ENCODE peak calls at places on chromosomes 5 and 9, in six cellular contexts. I, P, X, T, B and R are unnamed samples.

GRCh38 chr5:54470677-54471076 is 15.2 kb downstream of the HSPB3 start:
- DNase-seq in X (no peak), P (no peak), I (no peak), T (no peak), B (no peak), R (no peak)

GRCh38 chr5:138453630-138454029 is 11.6 kb upstream of the EGR1 start:
- DNase-seq in I (no peak), X (no peak), B (no peak), T (no peak), P (no peak), R (no peak)

GRCh38 chr5:16144416-16144815 is 35.2 kb downstream of the MARCHF11 start:
- DNase-seq in B (no peak), X (no peak), I (no peak), T (no peak), P (no peak), R (no peak)

GRCh38 chr5:175471628-175472027 is 6.7 kb upstream of the SFXN1 start:
- DNase-seq in B (no peak), T (no peak), X (no peak), P (no peak), I (no peak), R (no peak)

GRCh38 chr9:96150324-96151023 is 151.5 kb downstream of the HSD17B3 start:
- DNase-seq in I (no peak), P (no peak), X (peak), T (no peak), B (no peak), R (peak)

GRCh38 chr5:136559651-136560050 is 194.3 kb upstream of the TRPC7 start:
- DNase-seq in B (no peak), X (no peak), T (no peak), P (no peak), I (no peak), R (no peak)

GRCh38 chr9:36976371-36977030 is 57.6 kb downstream of the PAX5 start:
- DNase-seq in X (no peak), T (no peak), B (no peak), P (no peak), I (no peak), R (no peak)

GRCh38 chr5:140035881-140036280 is 7.2 kb downstream of the NRG2 start:
- DNase-seq in X (no peak), B (no peak), I (peak), T (no peak), P (no peak), R (no peak)

GRCh38 chr9:134624827-134625181 is 16.8 kb upstream of the COL5A1 start:
- DNase-seq in T (no peak), B (no peak), P (no peak), I (no peak), X (no peak), R (no peak)

GRCh38 chr5:66138572-66139116 is 5.5 kb upstream of the SREK1 start:
- DNase-seq in B (no peak), X (no peak), I (no peak), T (no peak), P (no peak), R (no peak)

GRCh38 chr5:41306005-41306404 is 92.7 kb upstream of the C6 start:
- DNase-seq in T (no peak), B (no peak), X (no peak), I (no peak), P (no peak), R (no peak)

GRCh38 chr5:157994906-157995519 is 136.1 kb upstream of the CLINT1 start:
- DNase-seq in T (peak), X (peak), I (peak), B (peak), P (peak), R (peak)

GRCh38 chr9:28735943-28736342 is 1162.7 kb upstream of the C9orf72 start:
- DNase-seq in I (no peak), B (no peak), P (no peak), X (no peak), T (no peak), R (no peak)

GRCh38 chr5:168766038-168766700 is 187.0 kb upstream of the PANK3 start:
- DNase-seq in X (no peak), P (no peak), B (no peak), T (no peak), I (no peak), R (no peak)

GRCh38 chr9:121892706-121893105 is 200.4 kb downstream of the TTLL11 start:
- DNase-seq in I (no peak), T (no peak), X (no peak), B (no peak), P (no peak), R (no peak)

GRCh38 chr5:17217421-17218352 is at the start of gene BASP1:
- DNase-seq in B (no peak), I (peak), X (no peak), T (peak), P (no peak), R (peak)

GRCh38 chr9:91177661-91178280 is 183.9 kb downstream of the AUH start:
- DNase-seq in X (no peak), I (no peak), T (no peak), P (no peak), B (no peak), R (no peak)

GRCh38 chr5:1462358-1462757 is 17.1 kb upstream of the SLC6A3 start:
- DNase-seq in T (no peak), X (no peak), I (peak), B (no peak), P (no peak), R (no peak)

GRCh38 chr9:94280409-94280989 is 21.4 kb downstream of the ZNF169 start:
- DNase-seq in P (no peak), T (no peak), I (no peak), B (no peak), X (no peak), R (no peak)

GRCh38 chr5:94670726-94671125 is 52.3 kb downstream of the SLF1 start:
- DNase-seq in B (no peak), P (no peak), X (no peak), I (no peak), T (no peak), R (no peak)

GRCh38 chr9:80093695-80094094 is 521.9 kb downstream of the TLE4 start:
- DNase-seq in B (no peak), X (no peak), T (no peak), P (no peak), I (no peak), R (no peak)

GRCh38 chr9:83980395-83981125 is at the start of gene RMI1:
- DNase-seq in B (peak), X (peak), P (peak), T (peak), I (peak), R (peak)

GRCh38 chr9:83979812-83980394 is at the start of gene HNRNPK:
- DNase-seq in X (peak), I (peak), P (peak), T (peak), B (peak), R (peak)

GRCh38 chr9:83977196-83977595 is 2.8 kb downstream of the HNRNPK start:
- DNase-seq in X (no peak), I (no peak), P (no peak), T (no peak), B (no peak), R (no peak)

GRCh38 chr9:83981126-83981871 is 694 bp downstream of the RMI1 start:
- DNase-seq in I (peak), T (no peak), X (no peak), P (no peak), B (no peak), R (no peak)

DNA sequence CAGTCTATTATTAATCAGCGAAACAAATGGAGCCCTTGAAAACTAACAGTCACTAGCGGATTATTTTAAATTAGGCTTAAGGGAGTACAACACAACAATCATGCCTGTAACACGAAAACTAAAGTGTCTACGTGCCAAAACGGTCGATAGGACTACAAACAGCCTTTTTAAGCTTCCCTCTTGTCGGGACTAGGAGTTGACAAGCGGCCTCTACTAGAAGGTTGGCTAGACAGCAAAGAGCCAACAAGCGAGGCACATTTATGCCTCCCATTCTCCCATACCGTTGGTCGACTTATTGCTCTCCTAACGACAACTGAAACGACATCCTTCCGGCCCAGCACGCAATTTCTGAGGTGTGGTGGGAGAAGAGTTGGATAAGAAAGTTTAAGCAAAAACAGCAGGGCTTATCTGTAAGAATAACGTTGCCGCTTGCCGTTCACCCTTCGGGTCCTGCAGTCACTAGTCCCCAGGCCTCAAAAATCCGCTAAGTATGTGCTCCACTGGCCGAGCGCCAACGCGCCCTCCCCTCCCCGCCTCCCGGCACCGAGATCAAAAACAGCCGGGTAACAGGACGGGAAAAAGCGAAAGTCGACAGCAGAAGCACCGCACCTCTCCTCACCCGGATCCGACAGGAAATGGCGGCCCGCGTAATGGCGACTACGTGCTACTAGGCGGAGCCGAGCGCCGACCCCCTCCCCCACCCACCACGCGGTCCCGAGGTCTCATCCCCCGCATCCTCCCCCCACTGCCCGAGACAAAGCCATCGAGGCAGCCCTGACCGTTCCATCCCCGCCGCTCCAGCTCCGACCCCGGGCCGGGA is 813 bp downstream of the HNRNPK start:
- DNase-seq in T (peak), I (peak), P (peak), B (peak), X (no peak), R (peak)
- TF ChIP-seq TAF1 in T (peak), I (peak), P (peak), B (peak), X (peak), R (peak)

DNA sequence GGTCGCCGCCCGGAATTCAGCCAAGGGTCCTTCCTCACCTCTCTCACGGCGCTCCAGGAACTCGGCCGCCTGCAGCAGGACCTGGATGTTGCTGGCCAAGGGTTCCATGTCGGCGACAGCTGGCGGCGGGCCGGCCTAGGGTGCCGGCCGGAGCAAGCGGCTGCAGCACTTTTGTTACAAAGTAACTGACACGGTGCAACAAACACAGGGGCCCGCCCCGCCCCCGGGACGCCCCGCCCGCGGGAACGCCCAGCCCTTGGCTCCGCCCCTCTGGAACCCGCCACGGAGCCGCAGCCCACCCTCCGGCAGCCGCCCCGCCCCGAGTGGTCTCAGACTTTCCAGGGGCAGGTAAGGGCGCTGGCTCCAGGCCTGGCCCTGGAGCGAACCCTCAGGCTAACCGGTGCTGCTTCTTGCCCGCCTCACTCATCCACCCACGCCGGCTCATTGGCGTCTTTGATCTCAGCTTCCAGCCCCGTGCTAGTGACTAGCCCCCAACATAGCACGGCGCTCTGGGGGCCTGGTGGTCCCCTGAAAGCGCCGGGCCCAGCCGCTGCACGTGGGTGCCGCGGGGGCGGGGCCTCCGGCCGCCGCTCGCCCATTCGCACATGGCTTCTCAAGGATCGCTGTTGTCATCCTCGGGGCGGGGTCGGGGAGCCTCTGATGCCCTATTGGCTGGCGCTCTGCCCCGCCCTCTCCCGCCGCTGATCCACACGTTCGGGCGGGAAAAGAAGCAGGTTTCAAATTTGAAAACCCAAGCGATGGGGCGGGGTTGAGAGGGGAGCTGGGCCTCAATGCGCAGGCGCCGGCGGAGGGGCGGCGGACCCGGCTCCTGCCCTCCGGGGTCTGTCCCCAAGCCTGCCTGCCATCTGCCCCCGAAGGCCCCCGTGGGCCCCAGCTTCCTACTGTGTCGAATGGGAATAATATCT is at the start of gene MXD3:
- DNase-seq in X (peak), T (peak), I (peak), P (peak), B (peak), R (peak)
- TF ChIP-seq POLR2AphosphoS5 in X (peak), T (peak), I (peak), P (no peak), B (no peak), R (no peak)

GRCh38 chr5:133644000-133644865 is 31.9 kb upstream of the FSTL4 start:
- DNase-seq in P (no peak), B (no peak), T (no peak), X (no peak), I (no peak), R (no peak)
- TF ChIP-seq TAF1 in P (no peak), B (no peak), T (no peak), X (no peak), I (no peak), R (no peak)

DNA sequence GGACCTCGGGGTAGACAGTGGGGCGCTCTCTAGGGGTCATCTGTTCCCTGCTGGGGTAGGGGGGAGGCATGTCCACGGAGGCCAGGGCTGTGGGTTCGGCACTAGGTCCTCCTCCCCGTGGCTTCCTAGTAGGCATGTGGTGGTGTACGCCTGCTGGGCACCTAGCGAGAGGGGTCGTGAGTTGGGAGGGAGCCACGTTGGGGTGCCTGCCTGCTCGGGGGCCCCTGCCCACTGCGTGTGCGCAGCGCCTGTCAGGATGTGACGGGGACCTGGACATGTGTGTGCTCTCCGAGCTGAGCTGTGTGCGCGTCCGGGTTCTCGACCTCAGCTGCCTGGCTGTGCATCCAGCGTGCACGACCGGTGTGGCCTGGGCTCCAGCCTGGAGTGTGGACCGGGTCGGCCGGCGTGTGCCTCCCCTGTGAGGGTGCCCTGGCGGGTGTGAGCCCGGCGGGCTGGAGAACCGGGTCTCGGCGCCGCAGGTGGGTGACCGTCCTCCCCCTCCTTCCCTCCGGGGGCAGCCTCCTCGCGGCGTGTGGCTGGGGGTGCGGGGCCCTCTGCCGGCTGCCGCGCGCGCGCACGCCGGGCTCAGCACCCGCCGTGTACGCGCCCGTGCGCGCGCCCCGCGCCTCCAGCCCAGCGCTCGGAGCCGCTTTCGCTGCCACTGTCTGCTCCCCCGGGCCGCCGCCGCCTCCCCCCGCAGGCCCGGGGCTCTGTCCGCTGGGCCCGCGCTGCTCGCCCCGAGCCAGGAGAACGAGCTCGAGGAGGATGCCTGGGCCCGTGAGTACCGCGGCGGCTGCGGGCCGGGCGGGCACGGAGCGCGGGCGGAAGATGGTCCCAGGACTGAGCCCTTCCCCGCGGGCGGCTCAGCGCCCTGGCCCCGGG is at the start of gene PRR7:
- DNase-seq in I (peak), P (no peak), T (peak), B (no peak), X (no peak), R (peak)
- TF ChIP-seq POLR2AphosphoS5 in I (no peak), P (peak), T (peak), B (no peak), X (peak), R (peak)

GRCh38 chr5:154189819-154190651 is 498 bp upstream of the GALNT10 start:
- DNase-seq in T (peak), B (peak), X (no peak), I (peak), P (no peak), R (peak)

GRCh38 chr5:154189256-154189818 is 1.2 kb upstream of the GALNT10 start:
- DNase-seq in X (no peak), P (no peak), B (no peak), T (no peak), I (peak), R (no peak)

GRCh38 chr5:154193176-154193575 is 2.6 kb downstream of the GALNT10 start:
- DNase-seq in I (no peak), T (no peak), X (no peak), B (no peak), P (no peak), R (no peak)

GRCh38 chr5:154191467-154192261 is 1.1 kb downstream of the GALNT10 start:
- DNase-seq in P (no peak), I (no peak), B (no peak), X (no peak), T (no peak), R (no peak)

GRCh38 chr5:154190652-154191304 is at the start of gene GALNT10:
- DNase-seq in P (no peak), T (peak), I (peak), X (no peak), B (peak), R (peak)
- TF ChIP-seq TAF1 in P (peak), T (peak), I (peak), X (peak), B (peak), R (peak)

GRCh38 chr9:129093602-129094386 is 12.9 kb downstream of the DOLPP1 start:
- DNase-seq in P (no peak), B (no peak), T (no peak), I (no peak), X (no peak), R (no peak)
- TF ChIP-seq POLR2AphosphoS5 in P (no peak), B (no peak), T (no peak), I (no peak), X (no peak), R (no peak)

GRCh38 chr9:125960631-125961030 is 213.5 kb downstream of the PBX3 start:
- DNase-seq in I (no peak), X (no peak), B (no peak), T (no peak), P (no peak), R (no peak)

GRCh38 chr9:125959980-125960619 is 212.9 kb downstream of the PBX3 start:
- DNase-seq in P (no peak), B (no peak), I (no peak), T (no peak), X (no peak), R (no peak)

GRCh38 chr9:125963932-125964331 is 216.8 kb downstream of the PBX3 start:
- DNase-seq in I (no peak), B (no peak), X (no peak), P (no peak), T (no peak), R (no peak)

GRCh38 chr9:125964702-125965225 is 217.6 kb downstream of the PBX3 start:
- DNase-seq in T (no peak), X (no peak), P (no peak), B (no peak), I (no peak), R (no peak)

DNA sequence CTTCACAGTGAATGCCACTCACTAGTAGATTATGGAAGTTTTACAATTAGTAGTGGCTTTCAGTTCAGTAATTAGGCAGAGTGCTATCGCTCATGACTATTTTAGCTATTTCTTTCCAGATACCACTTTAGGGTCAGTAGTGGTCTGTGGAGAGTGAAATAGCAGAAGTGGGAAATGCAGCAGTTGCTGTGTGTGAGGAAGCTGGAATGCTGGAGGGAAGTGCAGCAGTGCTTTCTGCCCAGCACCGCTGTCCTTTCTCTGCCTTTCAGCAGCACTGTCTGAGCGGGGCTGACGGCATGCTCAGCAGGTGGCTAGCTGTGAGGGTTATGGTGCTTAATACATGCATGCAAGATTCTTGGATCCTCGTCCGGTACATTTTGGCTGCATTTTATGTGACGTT is 213.9 kb downstream of the PBX3 start:
- DNase-seq in T (no peak), I (no peak), P (no peak), X (no peak), B (no peak), R (no peak)
- TF ChIP-seq TAF1 in T (no peak), I (no peak), P (no peak), X (no peak), B (no peak), R (no peak)

GRCh38 chr9:13331320-13331719 is 51.8 kb upstream of the MPDZ start:
- DNase-seq in P (no peak), I (no peak), X (no peak), B (no peak), T (no peak), R (no peak)

GRCh38 chr9:13324988-13325387 is 45.5 kb upstream of the MPDZ start:
- DNase-seq in T (no peak), X (no peak), P (no peak), I (no peak), B (no peak), R (no peak)

DNA sequence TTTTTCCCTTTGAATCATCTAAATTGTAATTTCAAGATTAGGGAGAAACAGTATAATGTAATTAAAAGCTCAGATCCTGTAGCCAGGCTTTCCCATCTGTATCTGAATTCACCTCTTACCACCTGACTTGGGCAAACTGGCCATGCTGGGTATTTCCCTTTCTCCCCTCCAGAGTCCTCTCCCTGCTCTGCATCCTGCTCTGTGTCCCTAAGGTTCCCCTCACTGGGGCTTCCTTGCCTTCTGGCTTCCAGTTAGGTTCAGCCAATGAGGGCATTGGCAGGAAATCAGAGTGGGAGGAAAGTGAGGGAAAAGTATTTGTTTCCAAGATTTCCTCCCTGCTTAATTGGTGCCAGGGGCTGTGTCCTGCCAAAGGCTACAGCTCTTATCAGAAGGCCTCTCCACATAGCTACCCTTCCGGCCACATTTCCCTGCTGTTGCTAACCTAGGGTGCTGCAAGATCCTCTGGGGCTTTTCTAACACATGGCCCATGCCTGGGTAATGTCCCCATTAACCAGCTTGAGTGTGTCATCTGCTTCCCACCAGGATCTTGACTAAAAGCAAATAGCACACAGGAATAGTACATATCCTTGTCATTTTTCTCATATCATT is 51.0 kb upstream of the MPDZ start:
- DNase-seq in T (no peak), I (peak), B (no peak), X (no peak), P (no peak), R (no peak)
- TF ChIP-seq POLR2AphosphoS5 in T (no peak), I (no peak), B (no peak), X (no peak), P (no peak), R (no peak)

GRCh38 chr5:149839761-149840160 is 104.8 kb downstream of the PDE6A start:
- DNase-seq in I (peak), X (no peak), P (no peak), B (no peak), T (no peak), R (no peak)
- TF ChIP-seq TAF1 in I (no peak), X (no peak), P (no peak), B (no peak), T (no peak), R (no peak)